ENCODE peak calls at places on chromosomes 2 and 18, in seven cellular contexts. W is sigmoid colon, T is stomach, M is GM12878, O is HepG2, E is A549, D is transverse colon. U is an unnamed sample.

GRCh38 chr2:88614497-88615157 is 12.6 kb downstream of the EIF2AK3 start:
- DNase-seq in W (no peak), T (no peak), M (peak), O (no peak), E (no peak), D (no peak), U (no peak)

GRCh38 chr2:71884303-71885042 is 263.2 kb downstream of the CYP26B1 start:
- DNase-seq in W (no peak), T (no peak), M (no peak), O (no peak), E (no peak), D (no peak), U (peak)

GRCh38 chr18:61388010-61388409 is 54.8 kb downstream of the CDH20 start:
- DNase-seq in W (no peak), T (no peak), M (no peak), O (no peak), E (no peak), D (peak), U (no peak)

GRCh38 chr18:58687871-58688308 is 16.6 kb downstream of the MALT1 start:
- DNase-seq in W (no peak), T (no peak), M (peak), O (no peak), E (no peak), D (no peak), U (no peak)

GRCh38 chr18:7116001-7116831 is 1.4 kb downstream of the LAMA1 start:
- DNase-seq in W (no peak), T (no peak), M (no peak), O (no peak), E (no peak), D (no peak), U (no peak)

GRCh38 chr18:1585881-1586488 is 681.3 kb downstream of the ADCYAP1 start:
- DNase-seq in W (no peak), T (no peak), M (peak), O (peak), E (peak), D (no peak), U (no peak)

GRCh38 chr18:46387426-46388131 is 269.4 kb downstream of the LOXHD1 start:
- DNase-seq in W (no peak), T (no peak), M (no peak), O (no peak), E (no peak), D (no peak), U (no peak)

GRCh38 chr18:76619342-76620315 is 124.6 kb upstream of the ZNF516 start:
- DNase-seq in W (peak), T (peak), M (no peak), O (no peak), E (no peak), D (peak), U (peak)

GRCh38 chr2:205879362-205879761 is 197.1 kb downstream of the NRP2 start:
- DNase-seq in W (no peak), T (no peak), M (no peak), O (no peak), E (no peak), D (no peak), U (no peak)

GRCh38 chr18:76983613-76984051 is 149.0 kb downstream of the MBP start:
- DNase-seq in W (no peak), T (no peak), M (no peak), O (no peak), E (no peak), D (no peak), U (peak)

GRCh38 chr18:13823707-13824395 is at the start of gene MC5R:
- DNase-seq in W (no peak), T (peak), M (no peak), O (peak), E (peak), D (peak), U (peak)

GRCh38 chr18:7857562-7857961 is 290.4 kb downstream of the PTPRM start:
- DNase-seq in W (no peak), T (no peak), M (no peak), O (no peak), E (no peak), D (no peak), U (no peak)

GRCh38 chr2:217593732-217594131 is 409.1 kb downstream of the TNS1 start:
- DNase-seq in W (no peak), T (no peak), M (no peak), O (no peak), E (no peak), D (no peak), U (no peak)

GRCh38 chr18:8329186-8329771 is 280.0 kb upstream of the RAB12 start:
- DNase-seq in W (no peak), T (no peak), M (no peak), O (peak), E (no peak), D (no peak), U (no peak)

GRCh38 chr2:194383404-194383803 is 1273.6 kb upstream of the SLC39A10 start:
- DNase-seq in W (no peak), T (no peak), M (no peak), O (no peak), E (no peak), D (no peak), U (no peak)

GRCh38 chr18:55695091-55695490 is 107.1 kb upstream of the TCF4 start:
- DNase-seq in W (no peak), T (no peak), M (no peak), O (no peak), E (no peak), D (no peak), U (no peak)

DNA sequence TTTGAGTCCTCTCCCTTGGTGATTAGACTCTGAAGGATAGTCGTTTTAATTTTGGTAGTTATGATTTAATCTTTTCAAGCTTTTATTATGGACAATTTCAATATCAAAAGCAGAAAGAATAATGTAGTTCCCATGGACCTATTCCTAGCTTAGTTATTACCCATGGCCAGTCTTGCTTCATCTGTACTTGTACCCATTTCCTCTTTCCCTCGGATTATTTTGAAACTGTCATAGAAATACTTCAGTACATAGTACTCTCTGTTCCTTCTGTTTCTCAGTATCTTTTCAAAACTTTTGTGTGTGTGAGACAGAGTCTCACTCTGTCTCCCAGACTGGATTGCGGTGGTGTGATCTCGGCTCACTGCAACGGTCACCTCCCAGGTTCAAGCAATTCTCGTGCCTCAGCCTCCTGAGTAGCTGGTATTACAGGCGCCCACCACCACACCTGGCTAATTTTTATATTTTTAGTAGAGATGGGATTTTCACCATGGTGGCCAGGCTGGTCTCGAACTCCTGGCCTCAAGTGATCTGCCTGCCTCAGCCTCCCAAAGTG is 238.7 kb downstream of the PRKCE start:
- DNase-seq in W (no peak), T (no peak), M (no peak), O (no peak), E (no peak), D (no peak), U (no peak)
- TF ChIP-seq EP300 in W (no peak), T (no peak), M (no peak), O (no peak), E (no peak), D (no peak), U (no peak)

GRCh38 chr18:32372047-32372380 is 98.7 kb downstream of the GAREM1 start:
- DNase-seq in W (no peak), T (no peak), M (no peak), O (no peak), E (no peak), D (no peak), U (no peak)

GRCh38 chr18:32371384-32371783 is 99.3 kb downstream of the GAREM1 start:
- DNase-seq in W (no peak), T (no peak), M (no peak), O (no peak), E (no peak), D (no peak), U (no peak)

GRCh38 chr18:32373505-32373904 is 97.2 kb downstream of the GAREM1 start:
- DNase-seq in W (no peak), T (no peak), M (no peak), O (no peak), E (no peak), D (no peak), U (no peak)

GRCh38 chr18:32373995-32374394 is 96.7 kb downstream of the GAREM1 start:
- DNase-seq in W (no peak), T (no peak), M (no peak), O (no peak), E (no peak), D (peak), U (no peak)

GRCh38 chr18:32372381-32373061 is 98.2 kb downstream of the GAREM1 start:
- DNase-seq in W (no peak), T (peak), M (no peak), O (peak), E (peak), D (peak), U (no peak)
- TF ChIP-seq EP300 in W (no peak), T (no peak), M (no peak), O (peak), E (no peak), D (peak), U (no peak)

GRCh38 chr18:44723366-44723765 is 42.7 kb downstream of the SETBP1 start:
- DNase-seq in W (no peak), T (no peak), M (no peak), O (no peak), E (no peak), D (no peak), U (no peak)

GRCh38 chr18:44727291-44727690 is 46.6 kb downstream of the SETBP1 start:
- DNase-seq in W (no peak), T (no peak), M (no peak), O (no peak), E (no peak), D (no peak), U (no peak)

GRCh38 chr18:44729631-44730101 is 49.0 kb downstream of the SETBP1 start:
- DNase-seq in W (no peak), T (no peak), M (no peak), O (no peak), E (no peak), D (no peak), U (no peak)

GRCh38 chr18:44723973-44724778 is 43.5 kb downstream of the SETBP1 start:
- DNase-seq in W (no peak), T (no peak), M (no peak), O (no peak), E (no peak), D (no peak), U (no peak)

DNA sequence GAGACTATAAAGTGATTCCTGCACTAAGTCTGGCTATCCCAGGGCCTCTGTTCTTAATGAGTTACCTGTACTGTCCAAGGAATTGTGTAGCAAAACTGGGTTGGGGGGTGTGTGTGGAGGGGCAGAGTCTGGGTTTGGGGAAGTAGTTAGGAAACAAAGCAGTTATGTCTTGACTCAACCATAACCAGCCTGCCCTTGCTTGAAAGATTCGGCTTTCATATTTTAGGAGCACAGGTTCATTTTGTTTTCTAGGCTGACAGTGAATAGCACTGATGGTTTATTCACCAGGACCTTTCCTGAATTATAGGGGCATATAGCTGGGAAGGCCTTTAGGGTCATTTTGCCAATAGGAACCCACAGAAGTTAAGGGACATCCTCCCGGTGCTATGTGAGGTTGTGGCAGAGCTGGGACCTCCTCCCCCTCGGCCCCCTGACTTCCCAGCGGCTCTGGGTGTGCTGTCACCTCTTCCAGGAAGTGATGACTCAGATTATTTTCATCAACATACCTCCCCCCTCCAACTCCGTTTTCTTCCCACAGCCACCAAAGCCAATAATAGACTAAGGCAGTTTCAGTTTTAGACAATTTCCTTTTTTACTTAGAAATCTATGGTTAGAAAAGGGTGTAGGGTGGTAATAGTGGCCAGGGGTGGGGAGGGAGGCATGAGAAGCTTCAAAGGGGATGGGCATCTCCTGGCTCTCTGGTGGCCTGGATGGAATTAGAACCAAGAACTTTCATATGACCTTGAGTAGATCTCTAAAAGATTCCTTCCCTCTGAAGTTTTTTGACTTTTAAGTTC is 44.8 kb downstream of the SETBP1 start:
- DNase-seq in W (peak), T (no peak), M (peak), O (no peak), E (no peak), D (peak), U (peak)
- TF ChIP-seq EP300 in W (no peak), T (no peak), M (peak), O (no peak), E (no peak), D (no peak), U (peak)

DNA sequence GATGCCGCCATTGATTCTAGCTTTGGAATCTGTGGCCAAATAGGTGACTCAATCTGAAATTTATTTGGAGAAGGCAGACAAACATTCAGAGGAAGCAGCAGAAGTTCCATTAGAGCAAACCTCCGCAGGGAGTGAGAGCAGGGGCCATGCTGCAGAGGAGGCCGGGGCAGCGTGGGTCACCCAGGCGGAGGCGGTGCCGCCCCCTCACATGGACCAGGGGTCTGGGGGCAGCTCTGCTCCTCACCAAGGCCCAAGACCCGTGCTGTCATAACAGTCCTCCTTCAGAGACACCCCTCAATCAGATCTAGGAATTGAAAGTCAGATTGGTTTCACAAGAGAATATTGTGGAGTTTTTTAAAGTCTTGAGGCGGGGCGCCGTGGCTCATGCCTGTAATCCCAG is 92.4 kb downstream of the GBX2 start:
- DNase-seq in W (no peak), T (no peak), M (no peak), O (peak), E (no peak), D (no peak), U (no peak)
- TF ChIP-seq EP300 in W (no peak), T (no peak), M (no peak), O (no peak), E (no peak), D (no peak), U (no peak)

U was measured in ovary.